ENCODE peak calls at places on chromosomes 3 and 15, in five cellular contexts. One of them, this sample, is unnamed.

GRCh38 chr3:53525765-53526761 is 31.7 kb downstream of the CACNA1D start:
- DNase-seq in NCI-H524: no peak
- DNase-seq in NCI-H446: no peak
- DNase-seq in activated naive CD8-positive, alpha-beta T cell treated with anti-CD3 and anti-CD28 coated beads, Interleukin-2, amount 50 U/mL, for 24 hours: no peak
- DNase-seq in psoas muscle: no peak
- DNase-seq in this sample: no peak

GRCh38 chr3:155745795-155746550 is 1.1 kb upstream of the PLCH1 start:
- DNase-seq in NCI-H524: peak
- DNase-seq in NCI-H446: no peak
- DNase-seq in activated naive CD8-positive, alpha-beta T cell treated with anti-CD3 and anti-CD28 coated beads, Interleukin-2, amount 50 U/mL, for 24 hours: peak
- DNase-seq in psoas muscle: no peak
- DNase-seq in this sample: no peak

GRCh38 chr3:9646800-9647152 is 2.5 kb upstream of the MTMR14 start:
- DNase-seq in NCI-H524: no peak
- DNase-seq in NCI-H446: no peak
- DNase-seq in activated naive CD8-positive, alpha-beta T cell treated with anti-CD3 and anti-CD28 coated beads, Interleukin-2, amount 50 U/mL, for 24 hours: no peak
- DNase-seq in psoas muscle: no peak
- DNase-seq in this sample: no peak

GRCh38 chr3:117893638-117894037 is 1141.0 kb downstream of the IGSF11 start:
- DNase-seq in NCI-H524: no peak
- DNase-seq in NCI-H446: no peak
- DNase-seq in activated naive CD8-positive, alpha-beta T cell treated with anti-CD3 and anti-CD28 coated beads, Interleukin-2, amount 50 U/mL, for 24 hours: no peak
- DNase-seq in psoas muscle: no peak
- DNase-seq in this sample: no peak

GRCh38 chr15:46312133-46312740 is 677.4 kb downstream of the SQOR start:
- DNase-seq in NCI-H524: peak
- DNase-seq in NCI-H446: peak
- DNase-seq in activated naive CD8-positive, alpha-beta T cell treated with anti-CD3 and anti-CD28 coated beads, Interleukin-2, amount 50 U/mL, for 24 hours: peak
- DNase-seq in psoas muscle: no peak
- DNase-seq in this sample: peak

GRCh38 chr3:62874398-62875102 is 666 bp downstream of the CADPS start:
- DNase-seq in NCI-H524: peak
- DNase-seq in NCI-H446: no peak
- DNase-seq in activated naive CD8-positive, alpha-beta T cell treated with anti-CD3 and anti-CD28 coated beads, Interleukin-2, amount 50 U/mL, for 24 hours: no peak
- DNase-seq in psoas muscle: no peak
- DNase-seq in this sample: peak

GRCh38 chr3:178152988-178153387 is 383.2 kb upstream of the KCNMB2 start:
- DNase-seq in NCI-H524: no peak
- DNase-seq in NCI-H446: no peak
- DNase-seq in activated naive CD8-positive, alpha-beta T cell treated with anti-CD3 and anti-CD28 coated beads, Interleukin-2, amount 50 U/mL, for 24 hours: no peak
- DNase-seq in psoas muscle: no peak
- DNase-seq in this sample: no peak

GRCh38 chr3:68817243-68817642 is 115.1 kb downstream of the TAFA4 start:
- DNase-seq in NCI-H524: no peak
- DNase-seq in NCI-H446: no peak
- DNase-seq in activated naive CD8-positive, alpha-beta T cell treated with anti-CD3 and anti-CD28 coated beads, Interleukin-2, amount 50 U/mL, for 24 hours: no peak
- DNase-seq in psoas muscle: no peak
- DNase-seq in this sample: no peak

GRCh38 chr15:65326109-65326508 is 21.6 kb downstream of the RNU5B-1 start:
- DNase-seq in NCI-H524: no peak
- DNase-seq in NCI-H446: no peak
- DNase-seq in activated naive CD8-positive, alpha-beta T cell treated with anti-CD3 and anti-CD28 coated beads, Interleukin-2, amount 50 U/mL, for 24 hours: no peak
- DNase-seq in psoas muscle: peak
- DNase-seq in this sample: no peak

GRCh38 chr15:66788024-66788423 is 86.0 kb downstream of the SMAD6 start:
- DNase-seq in NCI-H524: no peak
- DNase-seq in NCI-H446: no peak
- DNase-seq in activated naive CD8-positive, alpha-beta T cell treated with anti-CD3 and anti-CD28 coated beads, Interleukin-2, amount 50 U/mL, for 24 hours: no peak
- DNase-seq in psoas muscle: no peak
- DNase-seq in this sample: no peak

GRCh38 chr3:9779197-9779596 is 9.4 kb upstream of the CAMK1 start:
- DNase-seq in NCI-H524: no peak
- DNase-seq in NCI-H446: no peak
- DNase-seq in activated naive CD8-positive, alpha-beta T cell treated with anti-CD3 and anti-CD28 coated beads, Interleukin-2, amount 50 U/mL, for 24 hours: no peak
- DNase-seq in psoas muscle: no peak
- DNase-seq in this sample: no peak

GRCh38 chr3:184378650-184379374 is 805 bp upstream of the THPO start:
- DNase-seq in NCI-H524: no peak
- DNase-seq in NCI-H446: no peak
- DNase-seq in activated naive CD8-positive, alpha-beta T cell treated with anti-CD3 and anti-CD28 coated beads, Interleukin-2, amount 50 U/mL, for 24 hours: no peak
- DNase-seq in psoas muscle: no peak
- DNase-seq in this sample: no peak

GRCh38 chr15:51750942-51751686 is at the start of gene TMOD2:
- DNase-seq in NCI-H524: peak
- DNase-seq in NCI-H446: no peak
- DNase-seq in activated naive CD8-positive, alpha-beta T cell treated with anti-CD3 and anti-CD28 coated beads, Interleukin-2, amount 50 U/mL, for 24 hours: peak
- DNase-seq in psoas muscle: peak
- DNase-seq in this sample: peak

GRCh38 chr3:70000563-70001081 is 1.1 kb downstream of the SAMMSON start:
- DNase-seq in NCI-H524: no peak
- DNase-seq in NCI-H446: no peak
- DNase-seq in activated naive CD8-positive, alpha-beta T cell treated with anti-CD3 and anti-CD28 coated beads, Interleukin-2, amount 50 U/mL, for 24 hours: no peak
- DNase-seq in psoas muscle: no peak
- DNase-seq in this sample: no peak

GRCh38 chr15:90266485-90266884 is 1.0 kb downstream of the NGRN start:
- DNase-seq in NCI-H524: no peak
- DNase-seq in NCI-H446: no peak
- DNase-seq in activated naive CD8-positive, alpha-beta T cell treated with anti-CD3 and anti-CD28 coated beads, Interleukin-2, amount 50 U/mL, for 24 hours: no peak
- DNase-seq in psoas muscle: no peak
- DNase-seq in this sample: no peak

GRCh38 chr15:73517566-73517965 is 74.6 kb downstream of the REC114 start:
- DNase-seq in NCI-H524: no peak
- DNase-seq in NCI-H446: no peak
- DNase-seq in activated naive CD8-positive, alpha-beta T cell treated with anti-CD3 and anti-CD28 coated beads, Interleukin-2, amount 50 U/mL, for 24 hours: no peak
- DNase-seq in psoas muscle: no peak
- DNase-seq in this sample: no peak

This sample was measured in GM20000.